ENCODE peak calls at places on chromosomes 6 and 20, in eight cellular contexts. One of them, this sample, is unnamed.

GRCh38 chr6:133567656-133568055 is 321.3 kb upstream of the TCF21 start:
- DNase-seq in LoVo: no peak
- DNase-seq in upper lobe of right lung: no peak
- DNase-seq in left ventricle myocardium inferior: no peak
- DNase-seq in Jurkat, Clone E6-1: no peak
- DNase-seq in ovary: no peak
- DNase-seq in CD8-positive, alpha-beta memory T cell: no peak
- DNase-seq in PC-3: peak
- DNase-seq in this sample: no peak

GRCh38 chr20:41029150-41029872 is 689 bp downstream of the TOP1 start:
- DNase-seq in LoVo: no peak
- DNase-seq in upper lobe of right lung: peak
- DNase-seq in left ventricle myocardium inferior: peak
- DNase-seq in Jurkat, Clone E6-1: no peak
- DNase-seq in ovary: peak
- DNase-seq in CD8-positive, alpha-beta memory T cell: peak
- DNase-seq in PC-3: no peak
- DNase-seq in this sample: peak

GRCh38 chr20:5190444-5190843 is 63.6 kb downstream of the CDS2 start:
- DNase-seq in LoVo: no peak
- DNase-seq in upper lobe of right lung: no peak
- DNase-seq in left ventricle myocardium inferior: no peak
- DNase-seq in Jurkat, Clone E6-1: no peak
- DNase-seq in ovary: no peak
- DNase-seq in CD8-positive, alpha-beta memory T cell: no peak
- DNase-seq in PC-3: no peak
- DNase-seq in this sample: no peak

GRCh38 chr6:118252474-118252873 is 295.6 kb upstream of the PLN start:
- DNase-seq in LoVo: no peak
- DNase-seq in upper lobe of right lung: no peak
- DNase-seq in left ventricle myocardium inferior: no peak
- DNase-seq in Jurkat, Clone E6-1: peak
- DNase-seq in ovary: no peak
- DNase-seq in CD8-positive, alpha-beta memory T cell: no peak
- DNase-seq in PC-3: no peak
- DNase-seq in this sample: no peak

GRCh38 chr6:21953831-21954801 is 342.7 kb downstream of the PRL start:
- DNase-seq in LoVo: no peak
- DNase-seq in upper lobe of right lung: no peak
- DNase-seq in left ventricle myocardium inferior: no peak
- DNase-seq in Jurkat, Clone E6-1: peak
- DNase-seq in ovary: peak
- DNase-seq in CD8-positive, alpha-beta memory T cell: no peak
- DNase-seq in PC-3: peak
- DNase-seq in this sample: no peak

GRCh38 chr6:52317841-52318581 is 33.5 kb upstream of the MCM3 start:
- DNase-seq in LoVo: peak
- DNase-seq in upper lobe of right lung: no peak
- DNase-seq in left ventricle myocardium inferior: no peak
- DNase-seq in Jurkat, Clone E6-1: no peak
- DNase-seq in ovary: no peak
- DNase-seq in CD8-positive, alpha-beta memory T cell: no peak
- DNase-seq in PC-3: no peak
- DNase-seq in this sample: no peak

GRCh38 chr20:21574443-21574842 is 60.6 kb upstream of the NKX2-2 start:
- DNase-seq in LoVo: no peak
- DNase-seq in upper lobe of right lung: no peak
- DNase-seq in left ventricle myocardium inferior: no peak
- DNase-seq in Jurkat, Clone E6-1: no peak
- DNase-seq in ovary: no peak
- DNase-seq in CD8-positive, alpha-beta memory T cell: no peak
- DNase-seq in PC-3: no peak
- DNase-seq in this sample: no peak

GRCh38 chr6:23173231-23173630 is 603.9 kb downstream of the HDGFL1 start:
- DNase-seq in LoVo: no peak
- DNase-seq in upper lobe of right lung: no peak
- DNase-seq in left ventricle myocardium inferior: no peak
- DNase-seq in Jurkat, Clone E6-1: no peak
- DNase-seq in ovary: no peak
- DNase-seq in CD8-positive, alpha-beta memory T cell: no peak
- DNase-seq in PC-3: peak
- DNase-seq in this sample: no peak

This sample was measured in T-helper 1 cell.